ENCODE peak calls at places on chromosomes 5 and 9, in eight cellular contexts. F is stomach; A is natural killer cell; T is keratinocyte; S is CD8-positive, alpha-beta T cell; V is HFFc6; P is body of pancreas; G is RWPE1. H is an unnamed sample.

GRCh38 chr9:136599811-136600660 is 54.2 kb upstream of the NOTCH1 start:
- DNase-seq in S (no peak), G (no peak), A (no peak), V (no peak), F (no peak), T (no peak), P (no peak), H (no peak)

GRCh38 chr5:63483338-63483737 is 478.9 kb downstream of the HTR1A start:
- DNase-seq in A (no peak), S (no peak), T (no peak), G (no peak), F (no peak), V (no peak), P (no peak), H (no peak)

GRCh38 chr5:74500037-74500917 is 140.3 kb downstream of the ENC1 start:
- DNase-seq in V (no peak), A (no peak), P (no peak), G (no peak), S (no peak), F (no peak), T (no peak), H (no peak)

GRCh38 chr5:73998496-73998895 is 372.5 kb downstream of the ARHGEF28 start:
- DNase-seq in S (no peak), A (no peak), P (no peak), T (no peak), G (no peak), V (no peak), F (no peak), H (no peak)

GRCh38 chr5:39478851-39479250 is 54.1 kb upstream of the DAB2 start:
- DNase-seq in G (no peak), P (no peak), V (no peak), T (no peak), S (no peak), A (no peak), F (no peak), H (no peak)

GRCh38 chr9:108671156-108671555 is 184.6 kb downstream of the ACTL7B start:
- DNase-seq in V (no peak), A (no peak), S (no peak), F (no peak), P (no peak), G (peak; percentile 86), T (no peak), H (no peak)

GRCh38 chr9:90124961-90125360 is 517.7 kb downstream of the DIRAS2 start:
- DNase-seq in G (no peak), V (no peak), F (no peak), A (no peak), S (no peak), T (no peak), P (no peak), H (no peak)

GRCh38 chr5:132218321-132218720 is 9.3 kb downstream of the P4HA2 start:
- DNase-seq in F (no peak), A (no peak), G (no peak), P (no peak), V (no peak), T (no peak), S (no peak), H (no peak)

GRCh38 chr9:97425992-97426336 is 14.1 kb downstream of the TDRD7 start:
- DNase-seq in P (no peak), T (no peak), S (no peak), V (peak; percentile 15), A (no peak), F (no peak), G (no peak), H (no peak)

GRCh38 chr5:171275822-171276544 is 33.1 kb upstream of the TLX3 start:
- DNase-seq in V (no peak), F (no peak), A (no peak), G (no peak), S (no peak), P (no peak), T (no peak), H (no peak)

GRCh38 chr5:151696470-151697061 is 9.9 kb upstream of the SPARC start:
- DNase-seq in T (no peak), V (peak; percentile 96), P (peak; percentile 23), F (no peak), G (no peak), A (no peak), S (no peak), H (no peak)

GRCh38 chr9:72356019-72356653 is 8.9 kb downstream of the ZFAND5 start:
- DNase-seq in S (no peak), T (no peak), A (no peak), G (no peak), P (no peak), F (no peak), V (peak; percentile 58), H (no peak)

GRCh38 chr5:14064841-14065240 is 78.3 kb upstream of the TRIO start:
- DNase-seq in F (no peak), V (no peak), G (no peak), A (no peak), S (no peak), T (peak; percentile 50), P (no peak), H (no peak)

GRCh38 chr9:2289234-2289755 is 274.1 kb downstream of the SMARCA2 start:
- DNase-seq in P (no peak), A (no peak), F (no peak), G (no peak), V (no peak), T (no peak), S (no peak), H (no peak)

GRCh38 chr5:176542135-176542595 is 5.0 kb upstream of the RNF44 start:
- DNase-seq in A (peak; percentile 52), V (no peak), T (no peak), S (peak; percentile 81), F (peak; percentile 49), P (no peak), G (no peak), H (no peak)

DNA sequence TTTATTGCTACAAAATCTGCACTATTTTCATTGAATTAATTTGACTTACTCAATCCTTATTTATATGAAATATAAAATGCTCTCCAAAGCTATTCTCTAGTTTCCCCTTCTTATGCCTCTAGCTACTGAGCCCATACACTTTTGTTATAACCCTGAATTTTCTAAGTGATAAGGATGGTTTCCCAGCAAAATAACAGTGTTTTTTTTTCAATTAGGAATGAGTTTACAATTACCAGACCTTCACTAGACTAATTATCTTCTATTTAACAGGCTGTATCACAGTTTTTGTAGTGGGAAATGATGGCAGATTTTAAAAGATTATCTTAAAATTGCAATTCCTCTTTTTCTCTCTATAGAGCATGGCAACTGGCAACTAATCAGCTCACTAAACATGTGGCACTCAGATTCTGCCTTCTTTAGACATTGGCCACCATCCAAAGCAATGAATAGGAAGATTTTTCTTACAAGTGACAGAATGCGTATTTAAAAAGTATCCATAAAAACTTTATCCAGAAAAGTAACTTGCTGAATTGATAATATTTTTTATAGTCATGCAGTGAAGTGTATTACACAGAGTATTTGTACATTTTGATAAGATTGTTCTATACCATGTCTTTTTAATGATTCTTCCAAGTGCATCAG is 585.7 kb upstream of the ZNF608 start:
- DNase-seq in G (no peak), A (no peak), F (no peak), P (no peak), S (no peak), V (no peak), T (no peak), H (no peak)
- TF ChIP-seq CTCF in G (no peak), A (no peak), F (no peak), P (no peak), S (no peak), V (no peak), T (no peak), H (no peak)

GRCh38 chr5:145978672-145979071 is 42.3 kb downstream of the SH3RF2 start:
- DNase-seq in T (no peak), P (peak; percentile 57), F (peak; percentile 71), V (no peak), A (no peak), G (no peak), S (no peak), H (no peak)

GRCh38 chr5:145976431-145977155 is 40.2 kb downstream of the SH3RF2 start:
- DNase-seq in T (no peak), V (peak; percentile 30), F (no peak), A (no peak), G (no peak), S (no peak), P (peak; percentile 33), H (no peak)

GRCh38 chr5:145980257-145980656 is 43.9 kb downstream of the SH3RF2 start:
- DNase-seq in A (no peak), F (no peak), T (no peak), P (no peak), G (no peak), V (no peak), S (no peak), H (no peak)

GRCh38 chr5:145979270-145980223 is 43.2 kb downstream of the SH3RF2 start:
- DNase-seq in F (peak; percentile 63), P (peak; percentile 44), S (no peak), T (no peak), V (no peak), G (no peak), A (no peak), H (no peak)

GRCh38 chr5:145978171-145978570 is 41.8 kb downstream of the SH3RF2 start:
- DNase-seq in T (no peak), P (no peak), S (no peak), G (no peak), A (no peak), F (no peak), V (no peak), H (no peak)
- TF ChIP-seq CTCF in T (no peak), P (no peak), S (no peak), G (no peak), A (no peak), F (no peak), V (no peak), H (no peak)

DNA sequence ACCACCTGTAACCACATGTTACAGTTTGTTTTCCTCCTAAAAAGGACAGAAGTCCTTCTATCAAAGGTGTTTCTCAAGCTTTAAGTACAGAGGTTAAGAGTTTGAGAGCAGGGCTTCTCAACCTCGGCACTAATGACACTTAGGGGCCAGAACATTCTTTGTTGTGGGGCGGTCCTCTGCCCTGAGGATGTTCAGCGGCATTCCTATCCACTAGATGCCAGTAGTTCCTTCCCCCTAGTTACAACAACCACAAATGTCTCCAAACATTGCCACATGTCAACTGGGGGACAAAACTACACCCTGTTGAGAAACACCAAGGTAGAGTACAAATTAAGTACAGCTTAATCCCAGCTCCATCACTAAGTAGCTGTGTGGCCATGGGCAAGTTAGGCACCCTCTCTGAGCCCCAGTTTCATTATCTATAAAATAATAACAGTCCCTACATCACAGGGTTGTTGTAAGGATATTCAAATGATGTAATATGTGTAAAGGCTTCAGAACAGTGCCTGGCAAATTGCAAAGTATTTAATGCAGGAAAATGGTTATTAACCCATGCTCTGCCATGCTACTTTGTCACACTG is 44.6 kb downstream of the PIP5K1B start:
- DNase-seq in T (no peak), P (no peak), S (no peak), V (no peak), A (no peak), G (no peak), F (no peak), H (no peak)
- TF ChIP-seq CTCF in T (no peak), P (no peak), S (no peak), V (no peak), A (no peak), G (no peak), F (no peak), H (no peak)

DNA sequence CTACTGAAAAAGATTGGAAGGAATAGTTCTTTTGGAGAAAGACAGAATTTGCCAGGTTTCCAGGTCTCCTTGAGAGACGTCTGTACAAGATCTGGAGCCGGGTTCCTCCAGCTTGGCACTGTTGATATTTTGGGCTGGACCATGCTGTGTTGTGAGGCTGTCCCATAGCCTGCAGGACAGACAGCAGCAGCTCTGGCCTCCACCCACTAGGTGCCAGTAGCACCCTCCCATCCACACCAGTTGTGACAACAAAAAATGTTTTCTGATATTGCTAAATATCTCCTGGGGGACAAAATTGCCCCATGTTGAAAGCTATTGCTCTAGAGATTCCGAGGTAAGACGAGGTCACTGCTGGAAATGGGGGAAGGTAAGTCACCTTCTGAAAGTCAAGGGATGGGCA is 287.7 kb upstream of the DAP start:
- DNase-seq in F (no peak), G (no peak), T (no peak), A (no peak), P (no peak), S (no peak), V (no peak), H (no peak)
- TF ChIP-seq CTCF in F (no peak), G (no peak), T (peak; percentile 12), A (no peak), P (no peak), S (no peak), V (peak; percentile 38), H (no peak)